ENCODE peak calls at places on chromosomes 12 and 14, in nine cellular contexts. M is AG04449, B is GM12865, O is ovary, T is epithelial cell of esophagus, Z is IMR-90, I is testis, D is AG04450, W is foreskin fibroblast. N is an unnamed sample.

GRCh38 chr12:19712041-19712440 is 272.7 kb downstream of the AEBP2 start:
- DNase-seq in M (peak), B (no peak), O (no peak), T (peak), Z (peak), I (no peak), D (peak), W (peak), N (peak)

GRCh38 chr14:90140956-90141316 is 79.1 kb downstream of the KCNK13 start:
- DNase-seq in M (no peak), B (no peak), O (no peak), T (peak), Z (peak), I (no peak), D (no peak), W (no peak), N (no peak)

GRCh38 chr14:32711103-32711680 is 227.5 kb upstream of the NPAS3 start:
- DNase-seq in M (no peak), B (peak), O (no peak), T (peak), Z (peak), I (peak), D (no peak), W (peak), N (peak)

GRCh38 chr14:91284791-91285548 is 40.5 kb upstream of the GPR68 start:
- DNase-seq in M (no peak), B (no peak), O (no peak), T (no peak), Z (no peak), I (no peak), D (no peak), W (no peak), N (peak)

GRCh38 chr12:6567824-6568617 is at the start of gene NOP2:
- DNase-seq in M (no peak), B (peak), O (peak), T (peak), Z (peak), I (peak), D (peak), W (peak), N (peak)

GRCh38 chr14:75453817-75454434 is 26.1 kb downstream of the JDP2 start:
- DNase-seq in M (no peak), B (peak), O (no peak), T (no peak), Z (no peak), I (no peak), D (no peak), W (no peak), N (no peak)

GRCh38 chr14:74501135-74501614 is 7.6 kb downstream of the ISCA2 start:
- DNase-seq in M (no peak), B (no peak), O (peak), T (peak), Z (peak), I (peak), D (peak), W (peak), N (peak)

GRCh38 chr12:3520168-3520567 is 29.2 kb downstream of the PRMT8 start:
- DNase-seq in M (no peak), B (no peak), O (no peak), T (no peak), Z (no peak), I (no peak), D (no peak), W (no peak), N (no peak)

GRCh38 chr12:118290130-118290529 is 82.6 kb downstream of the TAOK3 start:
- DNase-seq in M (no peak), B (no peak), O (no peak), T (no peak), Z (peak), I (no peak), D (peak), W (peak), N (peak)

GRCh38 chr14:96126339-96126770 is 78.3 kb upstream of the BDKRB2 start:
- DNase-seq in M (no peak), B (peak), O (no peak), T (no peak), Z (peak), I (no peak), D (no peak), W (no peak), N (peak)

GRCh38 chr12:81181701-81182100 is 103.8 kb downstream of the ACSS3 start:
- DNase-seq in M (no peak), B (no peak), O (no peak), T (no peak), Z (no peak), I (no peak), D (no peak), W (no peak), N (peak)

GRCh38 chr12:68800294-68800693 is 7.7 kb upstream of the MDM2 start:
- DNase-seq in M (no peak), B (no peak), O (no peak), T (peak), Z (no peak), I (no peak), D (no peak), W (no peak), N (no peak)

GRCh38 chr14:38211258-38211735 is 3.6 kb downstream of the SSTR1 start:
- DNase-seq in M (no peak), B (no peak), O (no peak), T (no peak), Z (no peak), I (no peak), D (no peak), W (no peak), N (no peak)

GRCh38 chr12:810635-811415 is 58.4 kb downstream of the WNK1 start:
- DNase-seq in M (no peak), B (peak), O (no peak), T (no peak), Z (peak), I (no peak), D (no peak), W (no peak), N (peak)

GRCh38 chr14:104248203-104249055 is 110.0 kb downstream of the KIF26A start:
- DNase-seq in M (no peak), B (no peak), O (no peak), T (no peak), Z (no peak), I (no peak), D (no peak), W (no peak), N (no peak)

GRCh38 chr12:57835366-57836288 is 10.9 kb downstream of the CTDSP2 start:
- DNase-seq in M (no peak), B (no peak), O (no peak), T (no peak), Z (no peak), I (peak), D (no peak), W (no peak), N (no peak)
- H3K4me3 ChIP-seq in M (peak), B (peak), O (peak), T (no peak), Z (no peak), I (no peak), D (peak), W (peak), N (peak)

GRCh38 chr12:25195056-25195971 is at the start of the genes DNAI7 and ETFRF1:
- DNase-seq in M (peak), B (peak), O (peak), T (peak), Z (peak), I (peak), D (peak), W (peak), N (peak)
- TF ChIP-seq CTCF in M (no peak), B (no peak), O (no peak), T (no peak), Z (no peak), I (no peak), D (peak), W (no peak), N (no peak)

DNA sequence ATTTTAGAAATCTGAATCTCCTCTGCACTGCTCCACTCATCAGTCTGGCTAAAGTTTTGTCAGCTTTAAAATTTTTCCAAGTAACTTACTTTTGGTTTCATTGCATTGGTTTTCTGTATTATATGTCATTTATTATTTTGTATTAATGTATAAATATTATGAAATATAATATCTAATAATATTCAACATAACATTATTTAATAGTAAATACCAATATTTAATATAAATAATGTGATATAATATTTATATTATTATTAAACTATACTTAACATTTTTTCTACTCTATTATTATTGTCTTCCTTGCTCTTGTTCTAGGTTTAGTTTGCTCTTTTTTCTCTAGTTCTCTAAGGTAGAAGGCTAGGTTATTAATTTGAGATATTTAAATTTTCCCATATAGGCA is 512.1 kb downstream of the AACS start:
- DNase-seq in M (no peak), B (no peak), O (no peak), T (no peak), Z (no peak), I (no peak), D (no peak), W (no peak), N (no peak)
- H3K4me3 ChIP-seq in M (no peak), B (no peak), O (no peak), T (no peak), Z (no peak), I (no peak), D (no peak), W (no peak), N (no peak)

GRCh38 chr12:27491226-27491625 is 32.8 kb upstream of the PPFIBP1 start:
- DNase-seq in M (no peak), B (no peak), O (no peak), T (no peak), Z (no peak), I (no peak), D (no peak), W (no peak), N (no peak)
- TF ChIP-seq CTCF in M (no peak), B (no peak), O (no peak), T (no peak), Z (no peak), I (no peak), D (no peak), W (no peak), N (no peak)

DNA sequence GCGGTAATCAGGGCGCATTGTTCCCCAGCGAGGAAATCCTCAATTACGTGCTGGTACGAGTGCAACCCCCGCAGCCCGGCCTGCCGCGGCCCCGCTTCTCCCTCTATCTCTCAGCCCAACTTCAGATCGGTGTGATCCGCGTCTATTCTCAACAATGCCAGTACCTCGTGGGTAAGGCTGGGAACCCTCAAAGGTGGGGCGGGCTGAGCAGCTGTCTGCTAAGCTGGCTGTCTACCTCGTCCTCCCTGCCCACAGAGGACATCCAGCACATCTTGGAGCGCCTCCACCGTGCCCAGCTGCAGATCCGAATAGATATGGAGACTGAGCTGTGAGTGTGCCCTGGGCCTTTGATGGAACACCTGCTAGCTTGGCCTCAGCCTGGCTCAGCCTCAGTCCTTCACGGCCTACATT is 996 bp downstream of the REC8 start:
- DNase-seq in M (no peak), B (no peak), O (no peak), T (no peak), Z (no peak), I (no peak), D (no peak), W (no peak), N (no peak)
- H3K4me3 ChIP-seq in M (no peak), B (peak), O (no peak), T (no peak), Z (no peak), I (peak), D (no peak), W (no peak), N (no peak)

GRCh38 chr14:93381644-93382043 is 34.7 kb downstream of the COX8C start:
- DNase-seq in M (no peak), B (peak), O (no peak), T (no peak), Z (no peak), I (no peak), D (no peak), W (no peak), N (no peak)
- TF ChIP-seq CTCF in M (no peak), B (no peak), O (no peak), T (no peak), Z (no peak), I (no peak), D (no peak), W (no peak), N (no peak)

GRCh38 chr12:32679910-32680217 is 763 bp downstream of the DNM1L start:
- DNase-seq in M (no peak), B (no peak), O (no peak), T (no peak), Z (no peak), I (no peak), D (no peak), W (no peak), N (no peak)

GRCh38 chr12:32679091-32679909 is at the start of gene DNM1L:
- DNase-seq in M (peak), B (peak), O (peak), T (peak), Z (peak), I (peak), D (peak), W (peak), N (peak)

GRCh38 chr12:32680787-32681186 is 1.7 kb downstream of the DNM1L start:
- DNase-seq in M (no peak), B (no peak), O (no peak), T (no peak), Z (no peak), I (no peak), D (no peak), W (no peak), N (no peak)

GRCh38 chr12:32686340-32686739 is 7.2 kb downstream of the DNM1L start:
- DNase-seq in M (no peak), B (no peak), O (no peak), T (no peak), Z (no peak), I (no peak), D (no peak), W (no peak), N (no peak)

GRCh38 chr12:32681272-32681671 is 2.2 kb downstream of the DNM1L start:
- DNase-seq in M (no peak), B (peak), O (no peak), T (no peak), Z (no peak), I (no peak), D (no peak), W (no peak), N (no peak)
- H3K4me3 ChIP-seq in M (no peak), B (peak), O (no peak), T (no peak), Z (no peak), I (no peak), D (peak), W (no peak), N (peak)

N was measured in fibroblast of villous mesenchyme.